ENCODE peak calls at places on chromosomes 7 and 10, in five cellular contexts. V is neural crest cell, O is HFFc6, Q is choroid plexus epithelial cell, F is tibial nerve. D is an unnamed sample.

GRCh38 chr10:119005377-119006043 is 24.0 kb upstream of the NANOS1 start:
- DNase-seq in Q (peak; percentile 46), O (peak; percentile 31), F (no peak), V (no peak), D (no peak)

GRCh38 chr10:125423569-125423968 is 259.4 kb downstream of the TEX36 start:
- DNase-seq in Q (no peak), F (no peak), O (no peak), V (no peak), D (no peak)

GRCh38 chr10:110916554-110917346 is 2.2 kb downstream of the BBIP1 start:
- DNase-seq in O (peak; percentile 92), V (no peak), F (no peak), Q (peak; percentile 90), D (no peak)

GRCh38 chr10:52951819-52952218 is 179.2 kb upstream of the MBL2 start:
- DNase-seq in Q (peak; percentile 72), F (no peak), O (peak; percentile 5), V (peak; percentile 33), D (peak; percentile 75)

GRCh38 chr10:60140681-60141632 is 234.6 kb upstream of the CCDC6 start:
- DNase-seq in O (no peak), V (peak; percentile 20), F (no peak), Q (peak; percentile 63), D (peak; percentile 51)

GRCh38 chr10:28250782-28251181 is 52.1 kb downstream of the MPP7 start:
- DNase-seq in Q (peak; percentile 57), O (peak; percentile 39), V (no peak), F (no peak), D (no peak)

GRCh38 chr7:94212160-94212559 is 182.5 kb upstream of the COL1A2 start:
- DNase-seq in V (no peak), O (no peak), F (no peak), Q (no peak), D (no peak)

GRCh38 chr10:43961523-43962345 is 313.1 kb upstream of the ZNF32 start:
- DNase-seq in O (no peak), V (no peak), Q (no peak), F (no peak), D (no peak)

GRCh38 chr7:12130664-12131063 is 80.4 kb upstream of the TMEM106B start:
- DNase-seq in Q (no peak), F (no peak), V (no peak), O (no peak), D (no peak)

GRCh38 chr7:21617916-21618390 is 75.1 kb downstream of the DNAH11 start:
- DNase-seq in V (no peak), Q (peak; percentile 90), O (peak; percentile 82), F (peak; percentile 25), D (no peak)

GRCh38 chr7:69115788-69116187 is 482.5 kb upstream of the AUTS2 start:
- DNase-seq in V (no peak), Q (peak; percentile 5), O (no peak), F (no peak), D (no peak)

GRCh38 chr7:151231964-151232271 is 365 bp upstream of the CHPF2 start:
- DNase-seq in V (no peak), O (no peak), Q (peak; percentile 28), F (no peak), D (no peak)

GRCh38 chr10:109963439-109963838 is 40.1 kb upstream of the XPNPEP1 start:
- DNase-seq in F (no peak), Q (peak; percentile 66), V (no peak), O (no peak), D (no peak)

GRCh38 chr10:88782222-88782621 is 20.3 kb upstream of the LIPM start:
- DNase-seq in V (no peak), O (no peak), F (no peak), Q (no peak), D (no peak)

GRCh38 chr10:125121003-125121402 is 39.4 kb downstream of the CTBP2 start:
- DNase-seq in V (no peak), O (no peak), Q (no peak), F (no peak), D (no peak)

GRCh38 chr10:97659589-97659988 is 19.1 kb downstream of the PI4K2A start:
- DNase-seq in Q (peak; percentile 90), V (no peak), O (no peak), F (no peak), D (no peak)

GRCh38 chr10:60735244-60735643 is 43.0 kb upstream of the CDK1 start:
- DNase-seq in V (no peak), Q (no peak), O (no peak), F (no peak), D (no peak)

GRCh38 chr10:65570143-65571010 is 1355.5 kb upstream of the LRRTM3 start:
- DNase-seq in O (peak; percentile 1), V (peak; percentile 3), Q (peak; percentile 59), F (no peak), D (peak; percentile 78)

GRCh38 chr7:19060870-19061269 is 56.6 kb downstream of the TWIST1 start:
- DNase-seq in V (no peak), F (no peak), Q (peak; percentile 19), O (peak; percentile 5), D (no peak)

GRCh38 chr7:19852192-19852591 is 78.8 kb upstream of the TMEM196 start:
- DNase-seq in Q (peak; percentile 0), O (no peak), F (no peak), V (no peak), D (no peak)

GRCh38 chr7:128410092-128410665 is 397 bp upstream of the IMPDH1 start:
- DNase-seq in V (no peak), Q (peak; percentile 94), F (no peak), O (peak; percentile 75), D (peak; percentile 67)

GRCh38 chr7:102120666-102121065 is 166.0 kb upstream of the SH2B2 start:
- DNase-seq in F (no peak), V (no peak), O (no peak), Q (no peak), D (no peak)

GRCh38 chr7:102122026-102122425 is 164.6 kb upstream of the SH2B2 start:
- DNase-seq in V (no peak), Q (peak; percentile 73), F (no peak), O (peak; percentile 45), D (no peak)

GRCh38 chr7:102128303-102128702 is 158.4 kb upstream of the SH2B2 start:
- DNase-seq in Q (no peak), V (no peak), F (no peak), O (no peak), D (no peak)

GRCh38 chr7:102129636-102130370 is 156.9 kb upstream of the SH2B2 start:
- DNase-seq in F (no peak), Q (peak; percentile 78), V (no peak), O (no peak), D (no peak)

DNA sequence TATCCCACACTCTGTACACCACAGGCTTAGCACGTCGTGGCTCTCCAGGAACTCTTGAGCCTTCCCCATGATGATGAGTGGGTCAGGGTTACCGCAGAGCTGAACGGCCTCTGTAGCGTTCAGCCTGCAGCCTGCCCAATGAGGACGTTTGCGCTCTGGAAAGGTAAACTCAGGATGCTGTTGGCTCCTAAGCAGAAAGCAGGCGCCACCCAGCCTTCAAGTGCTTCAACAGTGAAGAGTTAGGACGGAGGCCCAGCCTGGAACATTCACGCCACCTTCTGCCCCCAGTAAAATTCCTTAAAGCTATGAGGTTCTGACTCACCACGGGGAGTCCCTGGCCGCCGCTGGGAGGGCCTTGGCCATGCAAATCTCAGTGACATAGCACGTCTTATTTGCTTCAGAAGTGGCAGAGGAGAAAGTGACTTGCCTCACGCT is 161.5 kb upstream of the SH2B2 start:
- DNase-seq in F (peak; percentile 60), O (peak; percentile 86), V (no peak), Q (peak; percentile 91), D (peak; percentile 16)
- TF ChIP-seq CTCF in F (no peak), O (peak; percentile 50), V (no peak), Q (peak; percentile 35), D (no peak)

GRCh38 chr10:31320598-31321211 is 1.7 kb downstream of the ZEB1 start:
- DNase-seq in F (peak; percentile 32), Q (peak; percentile 64), O (peak; percentile 17), V (no peak), D (peak; percentile 47)
- TF ChIP-seq CTCF in F (no peak), Q (no peak), O (peak; percentile 32), V (peak; percentile 35), D (no peak)

GRCh38 chr7:47988496-47989386 is 9.3 kb upstream of the HUS1 start:
- DNase-seq in Q (peak; percentile 41), V (no peak), F (no peak), O (peak; percentile 4), D (no peak)
- TF ChIP-seq CTCF in Q (peak; percentile 70), V (peak; percentile 60), F (peak; percentile 9), O (peak; percentile 74), D (peak; percentile 34)

DNA sequence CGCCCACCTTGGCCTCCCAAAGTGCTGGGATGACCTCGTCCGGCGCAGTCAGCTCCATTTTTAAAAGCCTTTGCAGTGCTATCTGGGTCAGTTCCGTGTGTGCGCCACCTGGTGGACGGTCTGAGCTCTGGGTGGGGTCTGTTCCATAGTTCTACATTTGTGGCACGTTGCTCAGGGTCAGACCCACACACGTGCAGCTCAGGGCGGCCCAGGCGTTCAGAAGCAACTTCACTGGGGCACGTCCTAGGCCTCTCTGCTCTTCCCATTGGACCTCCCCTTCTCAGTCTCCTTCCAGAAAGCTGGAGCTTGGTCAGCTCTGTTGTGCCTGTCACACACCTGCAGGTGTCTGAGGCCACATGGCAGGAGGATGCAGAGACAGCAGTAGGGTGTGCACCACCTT is 137.9 kb downstream of the DNAJB6 start:
- DNase-seq in Q (no peak), V (no peak), F (no peak), O (no peak), D (peak; percentile 38)
- TF ChIP-seq CTCF in Q (peak; percentile 42), V (peak; percentile 44), F (no peak), O (peak; percentile 77), D (peak; percentile 20)

DNA sequence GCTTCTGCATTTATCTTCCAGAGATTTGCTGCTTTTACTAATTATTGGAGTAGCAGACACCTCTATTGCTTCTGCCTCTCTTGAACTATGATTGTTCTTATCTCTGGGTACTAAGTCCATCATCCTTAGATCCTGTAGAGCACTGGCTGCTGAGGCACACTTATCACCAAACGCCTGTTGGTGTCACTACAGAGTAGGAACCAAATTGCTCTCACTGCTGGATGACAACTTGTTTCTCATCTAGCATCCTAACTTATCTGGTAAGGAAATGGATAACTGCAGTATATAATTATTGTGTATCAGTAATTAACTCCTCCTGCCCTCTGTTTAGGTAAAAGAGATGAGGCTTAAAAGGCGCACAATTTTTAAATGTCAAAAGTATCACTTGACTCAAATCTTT is 1059.4 kb downstream of the NRG3 start:
- DNase-seq in Q (no peak), O (peak; percentile 5), V (no peak), F (no peak), D (no peak)
- TF ChIP-seq CTCF in Q (no peak), O (peak; percentile 37), V (peak; percentile 48), F (no peak), D (no peak)

GRCh38 chr7:33190688-33191304 is 61.4 kb downstream of the BBS9 start:
- DNase-seq in Q (no peak), F (no peak), O (no peak), V (no peak), D (no peak)

GRCh38 chr7:33195264-33195663 is 65.9 kb downstream of the BBS9 start:
- DNase-seq in Q (peak; percentile 91), F (no peak), V (no peak), O (peak; percentile 56), D (no peak)

GRCh38 chr7:33193308-33193864 is 64.0 kb downstream of the BBS9 start:
- DNase-seq in Q (no peak), V (no peak), O (no peak), F (no peak), D (no peak)

GRCh38 chr7:33192695-33193291 is 63.4 kb downstream of the BBS9 start:
- DNase-seq in O (no peak), V (no peak), Q (no peak), F (no peak), D (no peak)

GRCh38 chr7:33191326-33191725 is 62.0 kb downstream of the BBS9 start:
- DNase-seq in V (no peak), F (no peak), Q (no peak), O (no peak), D (no peak)
- TF ChIP-seq CTCF in V (no peak), F (no peak), Q (no peak), O (no peak), D (no peak)

D was measured in nephron progenitor cell.